ENCODE peak calls at places on chromosomes 11 and 22, in six cellular contexts. M, V, T, N, L and D are unnamed samples.

GRCh38 chr11:77547863-77548551 is 41.7 kb upstream of the AQP11 start:
- DNase-seq in T (peak; percentile 73), L (peak; percentile 38), V (no peak), N (no peak), M (peak; percentile 70), D (no peak)

GRCh38 chr11:124879229-124879998 is 14.2 kb downstream of the ROBO3 start:
- DNase-seq in V (no peak), L (no peak), T (no peak), N (no peak), M (no peak), D (no peak)

GRCh38 chr11:134999490-135000066 is 587.5 kb upstream of the B3GAT1 start:
- DNase-seq in T (no peak), N (no peak), L (no peak), V (no peak), M (no peak), D (no peak)

GRCh38 chr11:59255281-59255680 is 42.6 kb upstream of the MPEG1 start:
- DNase-seq in M (no peak), N (no peak), T (no peak), V (no peak), L (no peak), D (no peak)

GRCh38 chr11:112553340-112553739 is 292.7 kb upstream of the PLET1 start:
- DNase-seq in T (no peak), N (no peak), L (no peak), V (no peak), M (no peak), D (no peak)

GRCh38 chr11:20113147-20113435 is 47.2 kb downstream of the DBX1 start:
- DNase-seq in L (no peak), M (no peak), T (peak; percentile 45), N (no peak), V (no peak), D (no peak)

GRCh38 chr11:100068116-100068515 is 619.0 kb upstream of the ARHGAP42 start:
- DNase-seq in M (no peak), N (no peak), L (no peak), T (no peak), V (no peak), D (no peak)

GRCh38 chr11:102920118-102920684 is 35.3 kb downstream of the MMP13 start:
- DNase-seq in T (no peak), M (no peak), V (no peak), L (no peak), N (no peak), D (no peak)

GRCh38 chr11:28343304-28344233 is 235.4 kb downstream of the METTL15 start:
- DNase-seq in M (peak; percentile 31), N (no peak), V (no peak), T (peak; percentile 95), L (peak; percentile 13), D (no peak)

GRCh38 chr11:27663294-27663693 is 37.0 kb downstream of the BDNF start:
- DNase-seq in T (peak; percentile 45), L (no peak), N (no peak), M (no peak), V (no peak), D (no peak)

GRCh38 chr11:83294208-83294607 is 8.0 kb upstream of the CCDC90B start:
- DNase-seq in T (no peak), N (no peak), L (no peak), M (no peak), V (no peak), D (no peak)

GRCh38 chr22:32859743-32860142 is 58.2 kb downstream of the TIMP3 start:
- DNase-seq in T (no peak), V (no peak), L (no peak), M (no peak), N (no peak), D (no peak)

GRCh38 chr22:22691055-22691454 is 46.6 kb downstream of the GGTLC2 start:
- DNase-seq in L (no peak), N (no peak), V (no peak), M (no peak), T (peak; percentile 37), D (no peak)

GRCh38 chr11:45089845-45090499 is 56.5 kb upstream of the PRDM11 start:
- DNase-seq in M (peak; percentile 59), N (no peak), L (no peak), V (no peak), T (peak; percentile 42), D (peak; percentile 53)

GRCh38 chr11:12725047-12725862 is 51.0 kb downstream of the TEAD1 start:
- DNase-seq in T (peak; percentile 77), N (no peak), L (no peak), M (no peak), V (no peak), D (no peak)

GRCh38 chr11:60119708-60120107 is 31.2 kb downstream of the MS4A2 start:
- DNase-seq in T (no peak), V (no peak), M (no peak), N (no peak), L (no peak), D (no peak)